ENCODE peak calls at places on chromosomes 1 and 21, in seven cellular contexts. One of them, this sample, is unnamed.

GRCh38 chr1:15205586-15206346 is 41.3 kb upstream of the FHAD1 start:
- DNase-seq in ureter: no peak
- DNase-seq in CD8-positive, alpha-beta memory T cell: no peak
- DNase-seq in Caki2: no peak
- DNase-seq in IMR-90: no peak
- DNase-seq in fibroblast of the conjunctiva: no peak
- DNase-seq in memory B cell: no peak
- DNase-seq in this sample: no peak

GRCh38 chr21:36949171-36950141 is 17.0 kb downstream of the HLCS start:
- DNase-seq in ureter: no peak
- DNase-seq in CD8-positive, alpha-beta memory T cell: no peak
- DNase-seq in Caki2: no peak
- DNase-seq in IMR-90: no peak
- DNase-seq in fibroblast of the conjunctiva: no peak
- DNase-seq in memory B cell: no peak
- DNase-seq in this sample: no peak

GRCh38 chr1:154212083-154212482 is 6.0 kb upstream of the CFAP141 start:
- DNase-seq in ureter: no peak
- DNase-seq in CD8-positive, alpha-beta memory T cell: no peak
- DNase-seq in Caki2: no peak
- DNase-seq in IMR-90: no peak
- DNase-seq in fibroblast of the conjunctiva: no peak
- DNase-seq in memory B cell: no peak
- DNase-seq in this sample: no peak

GRCh38 chr21:45420061-45420521 is 15.1 kb downstream of the COL18A1 start:
- DNase-seq in ureter: no peak
- DNase-seq in CD8-positive, alpha-beta memory T cell: peak
- DNase-seq in Caki2: no peak
- DNase-seq in IMR-90: no peak
- DNase-seq in fibroblast of the conjunctiva: no peak
- DNase-seq in memory B cell: no peak
- DNase-seq in this sample: no peak

GRCh38 chr1:182175340-182176068 is 114.0 kb upstream of the ZNF648 start:
- DNase-seq in ureter: no peak
- DNase-seq in CD8-positive, alpha-beta memory T cell: no peak
- DNase-seq in Caki2: no peak
- DNase-seq in IMR-90: no peak
- DNase-seq in fibroblast of the conjunctiva: no peak
- DNase-seq in memory B cell: no peak
- DNase-seq in this sample: peak

GRCh38 chr1:83641206-83641658 is 357.7 kb downstream of the TTLL7 start:
- DNase-seq in ureter: no peak
- DNase-seq in CD8-positive, alpha-beta memory T cell: no peak
- DNase-seq in Caki2: no peak
- DNase-seq in IMR-90: no peak
- DNase-seq in fibroblast of the conjunctiva: no peak
- DNase-seq in memory B cell: no peak
- DNase-seq in this sample: no peak

GRCh38 chr1:4648657-4649056 is 5.8 kb upstream of the AJAP1 start:
- DNase-seq in ureter: no peak
- DNase-seq in CD8-positive, alpha-beta memory T cell: no peak
- DNase-seq in Caki2: no peak
- DNase-seq in IMR-90: no peak
- DNase-seq in fibroblast of the conjunctiva: no peak
- DNase-seq in memory B cell: no peak
- DNase-seq in this sample: no peak

GRCh38 chr1:6424619-6425593 is at the start of gene ESPN:
- DNase-seq in ureter: no peak
- DNase-seq in CD8-positive, alpha-beta memory T cell: no peak
- DNase-seq in Caki2: no peak
- DNase-seq in IMR-90: no peak
- DNase-seq in fibroblast of the conjunctiva: no peak
- DNase-seq in memory B cell: peak
- DNase-seq in this sample: no peak

GRCh38 chr1:112673589-112674439 is 645 bp upstream of the MOV10 start:
- DNase-seq in ureter: no peak
- DNase-seq in CD8-positive, alpha-beta memory T cell: no peak
- DNase-seq in Caki2: peak
- DNase-seq in IMR-90: peak
- DNase-seq in fibroblast of the conjunctiva: peak
- DNase-seq in memory B cell: no peak
- DNase-seq in this sample: no peak

GRCh38 chr1:40393173-40393572 is 19.6 kb downstream of the SMAP2 start:
- DNase-seq in ureter: no peak
- DNase-seq in CD8-positive, alpha-beta memory T cell: no peak
- DNase-seq in Caki2: no peak
- DNase-seq in IMR-90: no peak
- DNase-seq in fibroblast of the conjunctiva: no peak
- DNase-seq in memory B cell: no peak
- DNase-seq in this sample: no peak